ENCODE peak calls at places on chromosomes 11 and 22, in eight cellular contexts. O is T-helper 9 cell; C is activated CD4-positive, CD25-positive, alpha-beta regulatory T cell treated with anti-CD3 and anti-CD28 coated beads, Interleukin-2, amount 50 U/mL, for 72 hours; X is dorsolateral prefrontal cortex; H is astrocyte; K is nephron progenitor cell; W is right lobe of liver; E is effector CD4-positive, alpha-beta T cell. D is an unnamed sample.

GRCh38 chr11:118902336-118903203 is 18.9 kb downstream of the CXCR5 start:
- DNase-seq in O (no peak), C (no peak), X (no peak), H (no peak), K (no peak), W (no peak), E (no peak), D (no peak)

GRCh38 chr11:109696191-109696897 is 274.4 kb downstream of the C11orf87 start:
- DNase-seq in O (no peak), C (no peak), X (no peak), H (peak), K (no peak), W (no peak), E (no peak), D (no peak)

GRCh38 chr22:22168190-22168940 is 76.2 kb upstream of the VPREB1 start:
- DNase-seq in O (no peak), C (no peak), X (no peak), H (peak), K (no peak), W (no peak), E (no peak), D (no peak)

GRCh38 chr11:82814379-82814778 is 80.7 kb upstream of the FAM181B start:
- DNase-seq in O (no peak), C (no peak), X (no peak), H (no peak), K (no peak), W (no peak), E (no peak), D (no peak)

GRCh38 chr22:38124236-38124974 is 13.9 kb upstream of the BAIAP2L2 start:
- DNase-seq in O (no peak), C (no peak), X (no peak), H (no peak), K (no peak), W (no peak), E (no peak), D (no peak)

GRCh38 chr11:44484211-44484610 is 81.3 kb upstream of the CD82 start:
- DNase-seq in O (no peak), C (no peak), X (no peak), H (no peak), K (peak), W (no peak), E (no peak), D (no peak)

GRCh38 chr11:17861036-17861755 is 126.6 kb downstream of the KCNC1 start:
- DNase-seq in O (no peak), C (no peak), X (no peak), H (peak), K (no peak), W (no peak), E (no peak), D (no peak)

GRCh38 chr22:31080848-31081649 is at the start of gene SMTN:
- DNase-seq in O (peak), C (peak), X (peak), H (peak), K (peak), W (peak), E (peak), D (no peak)

GRCh38 chr11:28615542-28615941 is 507.4 kb downstream of the METTL15 start:
- DNase-seq in O (no peak), C (no peak), X (no peak), H (no peak), K (no peak), W (no peak), E (no peak), D (no peak)

GRCh38 chr11:76654310-76654851 is 16.2 kb downstream of the LRRC32 start:
- DNase-seq in O (no peak), C (no peak), X (no peak), H (peak), K (no peak), W (no peak), E (no peak), D (no peak)

GRCh38 chr11:33151411-33151810 is 9.9 kb downstream of the CSTF3 start:
- DNase-seq in O (no peak), C (no peak), X (no peak), H (no peak), K (no peak), W (no peak), E (no peak), D (no peak)

GRCh38 chr11:66369073-66369894 is 2.3 kb downstream of the SLC29A2 start:
- DNase-seq in O (no peak), C (no peak), X (no peak), H (no peak), K (no peak), W (no peak), E (no peak), D (no peak)

GRCh38 chr22:42067706-42068350 is 2.8 kb downstream of the NAGA start:
- DNase-seq in O (no peak), C (no peak), X (no peak), H (no peak), K (no peak), W (no peak), E (no peak), D (no peak)

GRCh38 chr11:124039557-124039956 is 1.6 kb downstream of the OR10G7 start:
- DNase-seq in O (no peak), C (no peak), X (no peak), H (no peak), K (no peak), W (no peak), E (no peak), D (no peak)